ENCODE peak calls at places on chromosome 18, in eight cellular contexts. H is activated T-cell treated with anti-CD3 and anti-CD28 coated beads for 1 hour; Z is foreskin keratinocyte; J is PC-9; G is cardiac septum; S is stimulated activated CD8-positive, alpha-beta memory T cell treated with anti-CD3 and anti-CD28 coated beads, Interleukin-2, amount 100 ng/mL, for 1 hour; P is activated naive CD4-positive, alpha-beta T cell treated with anti-CD3 and anti-CD28 coated beads, Interleukin-2, amount 50 U/mL, for 72 hours; Y is HuH-7.5. I is an unnamed sample.

GRCh38 chr18:48186084-48186798 is 222.9 kb downstream of the ZBTB7C start:
- DNase-seq in H (no peak), Z (peak), J (peak), G (no peak), S (no peak), P (no peak), Y (no peak), I (peak)

GRCh38 chr18:69916412-69916811 is 31.3 kb downstream of the CD226 start:
- DNase-seq in H (no peak), Z (peak), J (no peak), G (no peak), S (no peak), P (no peak), Y (no peak), I (no peak)

GRCh38 chr18:63897072-63897471 is 9.6 kb downstream of the SERPINB2 start:
- DNase-seq in H (no peak), Z (no peak), J (no peak), G (no peak), S (no peak), P (no peak), Y (no peak), I (no peak)

GRCh38 chr18:48836806-48837615 is 113.8 kb downstream of the SMAD7 start:
- DNase-seq in H (no peak), Z (no peak), J (no peak), G (no peak), S (no peak), P (no peak), Y (no peak), I (no peak)

GRCh38 chr18:41538751-41539150 is 416.3 kb upstream of the PIK3C3 start:
- DNase-seq in H (no peak), Z (no peak), J (no peak), G (no peak), S (no peak), P (no peak), Y (no peak), I (no peak)

GRCh38 chr18:37484893-37485834 is 80.4 kb downstream of the CELF4 start:
- DNase-seq in H (no peak), Z (no peak), J (no peak), G (no peak), S (no peak), P (no peak), Y (peak), I (peak)

GRCh38 chr18:45910405-45911023 is 56.6 kb downstream of the EPG5 start:
- DNase-seq in H (peak), Z (peak), J (peak), G (no peak), S (peak), P (no peak), Y (peak), I (peak)

GRCh38 chr18:13316066-13316465 is 97.5 kb downstream of the LDLRAD4 start:
- DNase-seq in H (no peak), Z (no peak), J (no peak), G (no peak), S (no peak), P (no peak), Y (no peak), I (no peak)

GRCh38 chr18:5527603-5528002 is 16.2 kb downstream of the EPB41L3 start:
- DNase-seq in H (no peak), Z (no peak), J (no peak), G (no peak), S (no peak), P (no peak), Y (no peak), I (peak)

GRCh38 chr18:48216639-48217280 is 192.4 kb downstream of the ZBTB7C start:
- DNase-seq in H (no peak), Z (no peak), J (no peak), G (no peak), S (no peak), P (no peak), Y (no peak), I (no peak)